ENCODE peak calls at places on chromosomes 2 and 18, in six cellular contexts. L is stimulated activated CD4-positive, alpha-beta T cell treated with anti-CD3 and anti-CD28 coated beads, TNF-alpha, amount 100 ng/mL, for 48 hours; V is G401; P is ELR; D is stimulated activated CD8-positive, alpha-beta memory T cell treated with anti-CD3 and anti-CD28 coated beads, Interleukin-2, amount 100 ng/mL, for 1 hour; R is NAMALWA. U is an unnamed sample.
A peak's percentile ranks its signal among the peaks of the same experiment; 100 is the strongest.

GRCh38 chr2:215377283-215377682 is 58.6 kb downstream of the FN1 start:
- DNase-seq in L (no peak), V (no peak), P (no peak), D (no peak), R (no peak), U (no peak)

GRCh38 chr2:1544478-1545069 is 131.3 kb downstream of the TPO start:
- DNase-seq in L (no peak), V (no peak), P (peak; percentile 73), D (no peak), R (no peak), U (no peak)

GRCh38 chr2:82823892-82824291 is 1635.2 kb downstream of the SUCLG1 start:
- DNase-seq in L (no peak), V (no peak), P (no peak), D (no peak), R (no peak), U (no peak)

GRCh38 chr2:135913726-135914365 is 37.6 kb upstream of the MCM6 start:
- DNase-seq in L (peak; percentile 39), V (peak; percentile 42), P (peak; percentile 71), D (no peak), R (peak; percentile 81), U (no peak)

GRCh38 chr18:35933982-35934381 is 38.5 kb upstream of the RMP24 start:
- DNase-seq in L (no peak), V (no peak), P (peak; percentile 60), D (no peak), R (no peak), U (no peak)

GRCh38 chr2:45568935-45569334 is 42.1 kb downstream of the SRBD1 start:
- DNase-seq in L (no peak), V (no peak), P (peak; percentile 46), D (no peak), R (no peak), U (no peak)

GRCh38 chr2:197011033-197011432 is 84.5 kb upstream of the PGAP1 start:
- DNase-seq in L (no peak), V (no peak), P (no peak), D (no peak), R (peak; percentile 32), U (no peak)

GRCh38 chr2:162058973-162059668 is 14.9 kb downstream of the DPP4 start:
- DNase-seq in L (no peak), V (no peak), P (peak; percentile 10), D (no peak), R (peak; percentile 15), U (no peak)

GRCh38 chr18:55343396-55344073 is 244.5 kb downstream of the TCF4 start:
- DNase-seq in L (no peak), V (peak; percentile 64), P (peak; percentile 57), D (no peak), R (peak; percentile 78), U (peak; percentile 47)

GRCh38 chr18:58522157-58522556 is 106.7 kb downstream of the ALPK2 start:
- DNase-seq in L (no peak), V (no peak), P (no peak), D (no peak), R (no peak), U (no peak)

GRCh38 chr2:97774425-97774824 is 61.0 kb downstream of the ZAP70 start:
- DNase-seq in L (no peak), V (no peak), P (peak; percentile 8), D (no peak), R (peak; percentile 13), U (no peak)

GRCh38 chr2:78780321-78780720 is 245.2 kb upstream of the REG3G start:
- DNase-seq in L (no peak), V (no peak), P (no peak), D (no peak), R (no peak), U (peak; percentile 16)